ENCODE peak calls at places on chromosomes 3 and 15, in ten cellular contexts. F, X, Q, P, L, R, V, C, T and K are unnamed samples.

GRCh38 chr15:59420108-59420507 is 17.9 kb upstream of the FAM81A start:
- DNase-seq in X (no peak), T (no peak), L (no peak), P (no peak), R (no peak), V (no peak), Q (no peak), C (no peak), F (peak), K (no peak)

GRCh38 chr3:126468028-126468891 is 7.4 kb downstream of the ZXDC start:
- DNase-seq in C (peak), V (peak), P (no peak), T (no peak), R (no peak), X (peak), F (no peak), L (no peak), Q (no peak), K (no peak)

GRCh38 chr3:105780114-105780513 is 88.7 kb downstream of the CBLB start:
- DNase-seq in F (no peak), R (no peak), V (no peak), P (no peak), T (no peak), X (no peak), L (no peak), C (no peak), Q (no peak), K (no peak)

GRCh38 chr3:50304601-50305000 is 1.2 kb upstream of the HYAL1 start:
- DNase-seq in T (no peak), F (no peak), R (no peak), V (no peak), L (no peak), Q (no peak), X (peak), C (no peak), P (no peak), K (peak)

GRCh38 chr3:151976211-151977050 is 103.0 kb downstream of the SUCNR1 start:
- DNase-seq in R (no peak), L (no peak), F (no peak), Q (no peak), P (no peak), T (peak), C (no peak), V (no peak), X (peak), K (peak)

GRCh38 chr3:141845407-141846049 is 30.9 kb upstream of the ATP1B3 start:
- DNase-seq in C (no peak), T (peak), P (no peak), R (no peak), F (peak), Q (no peak), L (no peak), V (no peak), X (no peak), K (no peak)

GRCh38 chr3:16013563-16013962 is 160.9 kb upstream of the GALNT15 start:
- DNase-seq in V (no peak), F (no peak), L (no peak), T (no peak), R (no peak), X (peak), Q (no peak), C (no peak), P (no peak), K (peak)

GRCh38 chr15:100781961-100782525 is 97.6 kb upstream of the ALDH1A3 start:
- DNase-seq in L (peak), X (no peak), P (no peak), T (no peak), F (no peak), R (no peak), C (peak), Q (no peak), V (no peak), K (no peak)

GRCh38 chr3:31189971-31190370 is 295.5 kb upstream of the GADL1 start:
- DNase-seq in F (no peak), V (no peak), P (no peak), C (no peak), T (no peak), R (no peak), L (no peak), Q (no peak), X (no peak), K (no peak)

GRCh38 chr3:12158387-12159226 is at the start of gene TIMP4:
- DNase-seq in T (no peak), Q (peak), L (peak), P (peak), F (peak), V (no peak), R (peak), X (peak), C (peak), K (peak)

GRCh38 chr3:188624384-188624783 is 470.4 kb downstream of the LPP start:
- DNase-seq in T (no peak), P (no peak), V (no peak), L (no peak), R (peak), F (peak), X (peak), C (peak), Q (peak), K (peak)

GRCh38 chr3:13077431-13078157 is 4.4 kb upstream of the IQSEC1 start:
- DNase-seq in R (peak), L (no peak), F (no peak), V (no peak), P (peak), T (no peak), Q (peak), C (peak), X (peak), K (no peak)

GRCh38 chr15:40927497-40928346 is 1.4 kb upstream of the DLL4 start:
- DNase-seq in R (no peak), X (no peak), V (no peak), T (no peak), P (no peak), Q (no peak), L (no peak), F (peak), C (no peak), K (no peak)

GRCh38 chr15:63596666-63597032 is 538 bp upstream of the FBXL22 start:
- DNase-seq in T (no peak), R (no peak), F (no peak), X (peak), C (no peak), P (no peak), V (no peak), Q (no peak), L (no peak), K (no peak)

GRCh38 chr15:63595066-63595465 is 2.1 kb upstream of the FBXL22 start:
- DNase-seq in F (no peak), P (no peak), X (no peak), L (no peak), V (no peak), C (no peak), R (no peak), Q (peak), T (no peak), K (no peak)

GRCh38 chr15:63597033-63597790 is at the start of gene FBXL22:
- DNase-seq in P (no peak), X (peak), C (no peak), T (no peak), V (peak), L (peak), F (peak), Q (peak), R (no peak), K (peak)

GRCh38 chr15:63595688-63596087 is 1.5 kb upstream of the FBXL22 start:
- DNase-seq in C (no peak), V (no peak), X (no peak), T (no peak), R (no peak), P (no peak), F (no peak), L (no peak), Q (no peak), K (no peak)

DNA sequence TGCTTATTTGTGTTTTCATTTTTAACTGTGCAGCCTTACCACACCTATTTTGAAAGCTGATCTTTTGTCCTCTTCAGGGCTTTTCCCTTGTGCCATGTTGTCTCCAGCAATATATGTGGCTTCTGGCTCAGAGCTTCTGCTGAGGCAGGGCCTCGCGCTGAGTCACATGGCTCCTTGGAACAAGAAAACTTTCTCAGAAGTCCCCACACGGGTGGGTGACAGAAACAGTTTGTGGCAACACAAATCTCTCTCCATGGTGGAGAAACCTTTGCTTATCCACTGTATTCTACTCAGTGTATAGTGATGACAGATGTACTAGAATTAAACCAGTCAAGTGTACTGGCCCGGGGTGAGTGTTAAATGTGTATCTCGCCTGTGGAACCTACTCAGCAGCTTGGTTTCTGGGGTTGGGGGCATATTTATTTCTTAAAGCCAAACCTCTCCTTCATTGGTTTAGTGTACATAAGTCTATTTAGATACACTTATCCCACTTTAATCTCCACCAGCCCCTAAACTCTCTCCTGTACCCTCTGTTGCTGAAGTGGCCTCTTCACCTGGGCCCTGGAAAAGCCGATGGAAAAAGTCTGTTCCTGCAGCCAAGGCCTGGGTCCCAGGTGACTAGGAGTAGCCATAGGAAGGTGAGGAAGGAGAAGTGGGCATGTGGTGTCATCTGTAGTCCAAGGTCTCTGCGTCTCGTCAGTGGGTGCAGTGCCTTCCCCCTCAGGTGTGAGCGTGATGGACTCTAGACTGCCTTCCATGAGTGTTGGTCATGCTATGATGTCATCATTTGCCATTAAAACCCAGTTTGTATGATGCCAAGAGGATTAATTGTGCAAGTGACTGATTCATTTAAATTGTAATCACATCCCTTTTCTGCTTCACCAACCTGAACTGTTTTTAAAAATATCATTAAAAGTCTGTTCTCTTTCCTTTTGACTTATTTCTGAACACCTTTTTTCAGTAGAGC is 3.2 kb upstream of the FBXL22 start:
- DNase-seq in Q (no peak), F (no peak), L (no peak), C (no peak), X (peak), P (no peak), R (no peak), T (no peak), V (no peak), K (no peak)
- TF ChIP-seq CTCF in Q (no peak), F (no peak), L (no peak), C (no peak), X (no peak), P (no peak), R (no peak), T (no peak), V (no peak), K (no peak)

GRCh38 chr3:6697285-6697684 is 163.6 kb upstream of the GRM7 start:
- DNase-seq in F (peak), L (no peak), V (no peak), X (no peak), R (no peak), P (no peak), C (no peak), Q (no peak), T (no peak), K (no peak)

DNA sequence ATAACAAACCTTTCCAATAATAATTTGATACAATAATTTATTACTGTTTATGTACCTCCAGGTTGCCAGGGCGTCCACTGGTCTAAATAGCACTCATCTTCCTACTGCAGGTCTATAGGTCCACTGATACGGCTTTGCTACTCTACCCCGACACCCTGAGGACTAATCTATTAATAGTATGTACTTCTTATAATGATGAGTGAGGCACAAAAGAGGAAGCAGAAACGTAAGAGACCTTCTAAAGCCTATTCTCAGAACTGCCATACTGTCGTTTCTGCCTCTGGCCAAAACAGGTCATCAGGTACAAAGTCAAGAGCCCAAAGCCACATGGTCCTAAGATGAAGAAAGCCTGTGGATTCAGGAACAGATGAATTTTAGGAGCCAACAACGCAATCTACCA is 163.2 kb upstream of the GRM7 start:
- DNase-seq in P (no peak), X (no peak), V (no peak), R (no peak), F (no peak), Q (no peak), C (no peak), T (peak), L (no peak), K (no peak)
- H3K4me3 ChIP-seq in P (no peak), X (no peak), V (no peak), R (no peak), F (no peak), Q (no peak), C (no peak), T (no peak), L (no peak), K (no peak)

DNA sequence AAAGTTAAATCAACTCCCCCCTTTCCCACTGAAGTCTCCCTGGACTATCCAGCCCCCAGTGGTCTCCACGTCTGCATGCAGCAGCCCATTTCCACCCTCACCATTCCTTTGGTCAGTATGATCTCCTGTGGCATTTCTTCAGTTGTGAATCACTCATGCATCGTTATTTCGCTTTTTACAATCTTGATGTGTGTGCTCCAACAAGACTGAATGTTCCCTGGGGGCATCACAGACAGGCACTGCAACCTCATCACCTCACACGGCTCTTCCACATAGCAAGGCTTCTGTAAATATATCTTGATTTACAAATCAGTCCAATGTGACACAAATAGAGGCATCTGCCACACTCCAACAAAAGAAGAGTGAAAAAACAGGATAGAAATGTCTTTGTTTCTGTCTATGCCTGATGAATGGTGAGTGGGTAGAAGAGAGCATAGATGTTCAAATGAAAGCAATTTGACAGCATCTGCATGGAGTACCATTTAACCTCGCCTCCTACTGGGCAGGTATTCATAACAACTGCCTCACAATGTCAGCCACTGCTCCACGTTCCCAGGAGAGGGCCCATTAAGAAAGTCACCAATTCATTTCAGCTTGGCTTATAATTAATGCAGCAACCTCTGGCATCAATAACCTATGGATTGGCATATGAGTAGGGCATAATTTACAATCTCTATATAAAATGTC is 5.2 kb downstream of the HEG1 start:
- DNase-seq in Q (no peak), X (no peak), L (no peak), C (no peak), V (no peak), F (no peak), R (no peak), T (no peak), P (no peak), K (no peak)
- TF ChIP-seq CTCF in Q (no peak), X (no peak), L (no peak), C (no peak), V (no peak), F (no peak), R (no peak), T (no peak), P (no peak), K (no peak)

GRCh38 chr3:26104856-26105255 is 315.0 kb downstream of the OXSM start:
- DNase-seq in P (no peak), V (no peak), F (no peak), R (no peak), Q (peak), L (no peak), C (no peak), X (no peak), T (no peak), K (no peak)
- H3K4me3 ChIP-seq in P (no peak), V (no peak), F (no peak), R (no peak), Q (no peak), L (no peak), C (no peak), X (no peak), T (no peak), K (no peak)

DNA sequence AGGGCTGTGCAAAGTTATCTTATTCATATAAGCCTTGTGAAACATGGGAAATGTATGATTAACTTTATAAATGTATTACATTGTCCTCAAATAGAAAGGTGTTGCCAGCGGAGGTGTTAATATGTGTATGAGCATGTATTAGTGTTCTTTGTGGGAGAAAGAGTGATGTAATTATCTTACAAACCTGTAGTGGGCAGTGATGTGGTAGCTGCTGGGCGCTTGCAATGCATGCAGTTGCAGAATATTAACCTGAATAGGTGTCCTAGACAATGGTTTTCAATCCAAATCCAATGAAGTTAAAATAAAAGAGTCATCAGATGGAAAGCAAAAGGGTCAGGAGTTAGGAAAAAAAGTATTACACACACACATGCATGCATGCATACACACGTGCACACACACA is 881.3 kb upstream of the CADM2 start:
- DNase-seq in T (no peak), F (no peak), L (no peak), P (no peak), Q (no peak), C (no peak), X (no peak), R (no peak), V (no peak), K (no peak)
- TF ChIP-seq CTCF in T (no peak), F (no peak), L (no peak), P (no peak), Q (no peak), C (no peak), X (no peak), R (no peak), V (no peak), K (peak)

DNA sequence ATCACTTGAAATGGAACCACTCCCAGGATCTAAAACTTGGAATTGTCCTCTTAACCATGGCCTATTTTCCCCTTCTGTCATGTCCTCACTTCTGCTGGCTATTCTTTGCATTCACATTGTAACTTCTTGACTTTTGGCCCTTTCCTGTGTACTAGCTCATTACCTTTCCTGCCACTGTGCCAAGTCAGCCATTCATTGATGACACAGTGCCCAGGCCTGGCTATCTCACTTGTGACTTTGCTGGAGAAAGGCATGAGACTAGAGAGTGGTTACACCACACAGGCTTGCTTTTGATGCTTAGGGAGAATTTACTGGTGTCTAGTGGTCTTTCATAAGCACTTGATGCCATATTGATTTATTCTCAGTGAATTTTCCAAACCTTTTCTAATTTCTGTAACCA is 101.1 kb downstream of the NR1D2 start:
- DNase-seq in P (no peak), F (no peak), L (no peak), T (no peak), X (no peak), R (no peak), C (no peak), V (no peak), Q (no peak), K (no peak)
- H3K4me3 ChIP-seq in P (no peak), F (no peak), L (no peak), T (no peak), X (no peak), R (no peak), C (no peak), V (no peak), Q (no peak), K (no peak)

DNA sequence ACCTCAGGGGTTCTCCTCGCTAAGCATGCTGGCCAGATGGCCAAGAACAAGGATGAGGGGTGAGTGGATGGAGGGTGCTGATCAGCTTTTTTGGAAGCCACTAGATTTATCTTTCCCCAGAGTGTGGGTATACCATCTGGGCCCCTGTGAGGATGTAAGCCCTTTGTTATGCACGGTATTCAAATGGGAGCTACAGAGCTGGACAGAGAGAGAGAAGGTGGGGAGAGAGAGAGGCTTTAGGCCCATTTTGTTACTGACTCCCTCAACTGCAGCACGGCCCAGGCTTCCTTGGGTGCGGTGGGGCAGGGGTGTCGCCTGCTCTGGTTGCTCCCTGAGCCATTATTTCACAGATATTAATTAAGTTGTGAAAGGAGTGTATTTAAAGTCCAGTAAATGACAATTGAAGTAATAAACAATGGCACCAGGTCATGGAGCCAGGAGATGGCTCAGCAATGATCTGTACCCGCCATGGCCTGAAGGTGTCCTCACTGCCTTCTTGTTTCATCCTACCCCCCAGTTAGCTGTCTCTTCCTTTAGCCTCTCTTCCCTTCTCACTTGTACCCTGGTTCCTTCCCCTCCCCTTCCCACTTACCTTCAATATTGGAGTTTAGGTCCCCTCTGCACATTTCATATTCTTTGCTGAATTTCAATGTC is 158.0 kb downstream of the CLSTN2 start:
- DNase-seq in L (no peak), R (no peak), X (no peak), Q (no peak), T (peak), C (no peak), F (no peak), P (no peak), V (no peak), K (no peak)
- TF ChIP-seq CTCF in L (no peak), R (no peak), X (no peak), Q (no peak), T (peak), C (no peak), F (no peak), P (no peak), V (no peak), K (no peak)